ENCODE peak calls at places on chromosome 1, in nine cellular contexts. K, O, Z, W, M, I, E, T and J are unnamed samples.

GRCh38 chr1:171965802-171966201 is 124.5 kb downstream of the DNM3 start:
- DNase-seq in Z (no peak), K (no peak), O (no peak), E (no peak), I (no peak), M (no peak), W (peak; percentile 33), T (no peak), J (no peak)

GRCh38 chr1:232951605-232952004 is 1.2 kb downstream of the NTPCR start:
- DNase-seq in O (no peak), K (no peak), I (no peak), Z (no peak), E (no peak), T (no peak), M (no peak), W (no peak), J (no peak)

GRCh38 chr1:222618001-222618879 is at the start of gene MIA3:
- DNase-seq in T (peak; percentile 93), Z (peak; percentile 87), K (peak; percentile 32), I (peak; percentile 67), W (peak; percentile 27), M (peak; percentile 76), O (peak; percentile 90), E (peak; percentile 67), J (no peak)

GRCh38 chr1:75614455-75615379 is 3.8 kb upstream of the SLC44A5 start:
- DNase-seq in O (no peak), M (peak; percentile 79), E (no peak), K (no peak), W (peak; percentile 58), Z (no peak), I (no peak), T (peak; percentile 83), J (peak; percentile 80)

GRCh38 chr1:37515185-37516034 is 844 bp upstream of the MEAF6 start:
- DNase-seq in I (peak; percentile 20), O (no peak), E (no peak), K (no peak), T (no peak), W (no peak), Z (no peak), M (no peak), J (no peak)

GRCh38 chr1:179775009-179775408 is 31.9 kb downstream of the FAM163A start:
- DNase-seq in M (no peak), W (no peak), Z (no peak), I (no peak), T (no peak), K (no peak), E (no peak), O (no peak), J (no peak)

GRCh38 chr1:86849756-86850155 is 64.2 kb downstream of the SELENOF start:
- DNase-seq in W (no peak), Z (no peak), M (no peak), O (no peak), I (no peak), T (no peak), K (no peak), E (no peak), J (no peak)

GRCh38 chr1:85296980-85297379 is 20.5 kb upstream of the BCL10 start:
- DNase-seq in K (no peak), W (peak; percentile 78), I (no peak), O (no peak), E (no peak), M (no peak), T (no peak), Z (no peak), J (no peak)

GRCh38 chr1:14605945-14606344 is 7.5 kb downstream of the KAZN start:
- DNase-seq in K (no peak), T (no peak), W (no peak), O (no peak), E (no peak), M (no peak), Z (no peak), I (no peak), J (no peak)

GRCh38 chr1:14611792-14612191 is 13.3 kb downstream of the KAZN start:
- DNase-seq in T (no peak), M (no peak), K (no peak), Z (no peak), O (no peak), I (no peak), W (no peak), E (no peak), J (no peak)

GRCh38 chr1:14606632-14607031 is 8.1 kb downstream of the KAZN start:
- DNase-seq in W (no peak), I (no peak), T (no peak), Z (no peak), M (no peak), E (no peak), K (no peak), O (no peak), J (no peak)

GRCh38 chr1:14607295-14607694 is 8.8 kb downstream of the KAZN start:
- DNase-seq in K (no peak), W (no peak), T (no peak), O (no peak), M (no peak), Z (no peak), E (no peak), I (no peak), J (no peak)

DNA sequence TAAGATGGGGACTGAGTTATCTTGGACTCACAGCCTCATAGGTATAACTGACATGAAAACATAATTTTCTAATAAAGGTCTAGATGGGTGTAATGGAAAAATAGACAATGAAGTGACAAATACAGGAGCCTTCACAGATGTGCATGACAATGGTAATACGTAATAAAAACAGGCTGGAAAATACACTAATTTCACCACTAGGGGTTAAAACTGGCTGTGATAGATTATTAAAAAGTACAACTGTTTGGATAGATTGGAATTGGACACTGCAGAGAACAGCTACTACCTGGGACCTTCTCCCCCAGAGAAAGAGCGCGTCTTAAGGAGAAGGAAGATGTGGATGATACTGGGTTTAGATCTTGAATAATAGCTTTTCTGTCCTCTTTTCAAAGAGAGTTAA is 9.8 kb downstream of the KAZN start:
- DNase-seq in Z (no peak), K (no peak), I (no peak), T (no peak), W (no peak), M (no peak), E (no peak), O (no peak), J (no peak)
- TF ChIP-seq CTCF in Z (no peak), K (no peak), I (no peak), T (no peak), W (no peak), M (peak; percentile 4), E (no peak), O (no peak), J (peak; percentile 28)

DNA sequence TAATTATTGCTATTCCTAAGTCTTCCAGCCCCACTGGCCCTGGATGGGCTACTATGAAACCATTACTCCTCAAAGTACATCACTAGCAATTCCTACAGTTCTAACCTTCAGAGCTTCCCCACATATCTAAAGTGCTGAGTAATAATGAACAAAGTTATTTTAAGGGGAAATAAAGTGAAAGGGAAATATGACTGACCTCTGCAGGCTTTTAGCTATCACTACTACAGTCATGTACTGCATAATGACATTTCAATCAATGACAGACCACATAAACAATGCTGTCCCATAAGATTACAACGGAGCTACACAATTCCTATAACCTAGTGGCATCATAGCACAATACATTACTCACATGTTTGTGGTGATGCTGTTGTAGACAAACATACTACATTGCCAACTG is 32.5 kb upstream of the ASPM start:
- DNase-seq in K (no peak), W (peak; percentile 70), Z (no peak), O (no peak), I (no peak), E (no peak), M (peak; percentile 19), T (no peak), J (no peak)
- TF ChIP-seq CTCF in K (no peak), W (peak; percentile 18), Z (no peak), O (no peak), I (no peak), E (no peak), M (peak; percentile 11), T (peak; percentile 17), J (peak; percentile 64)

GRCh38 chr1:41880951-41881885 is 37.5 kb downstream of the HIVEP3 start:
- DNase-seq in W (no peak), I (no peak), O (no peak), Z (no peak), K (no peak), E (no peak), M (no peak), T (no peak), J (no peak)

GRCh38 chr1:41880261-41880660 is 38.5 kb downstream of the HIVEP3 start:
- DNase-seq in W (peak; percentile 28), T (no peak), Z (no peak), K (no peak), E (no peak), O (no peak), I (no peak), M (no peak), J (no peak)

GRCh38 chr1:41878911-41879310 is 39.8 kb downstream of the HIVEP3 start:
- DNase-seq in T (no peak), O (no peak), K (no peak), Z (no peak), W (no peak), I (no peak), E (no peak), M (no peak), J (no peak)

GRCh38 chr1:41876533-41877445 is 41.9 kb downstream of the HIVEP3 start:
- DNase-seq in T (no peak), E (no peak), W (peak; percentile 72), O (no peak), M (peak; percentile 30), I (no peak), K (no peak), Z (no peak), J (no peak)

DNA sequence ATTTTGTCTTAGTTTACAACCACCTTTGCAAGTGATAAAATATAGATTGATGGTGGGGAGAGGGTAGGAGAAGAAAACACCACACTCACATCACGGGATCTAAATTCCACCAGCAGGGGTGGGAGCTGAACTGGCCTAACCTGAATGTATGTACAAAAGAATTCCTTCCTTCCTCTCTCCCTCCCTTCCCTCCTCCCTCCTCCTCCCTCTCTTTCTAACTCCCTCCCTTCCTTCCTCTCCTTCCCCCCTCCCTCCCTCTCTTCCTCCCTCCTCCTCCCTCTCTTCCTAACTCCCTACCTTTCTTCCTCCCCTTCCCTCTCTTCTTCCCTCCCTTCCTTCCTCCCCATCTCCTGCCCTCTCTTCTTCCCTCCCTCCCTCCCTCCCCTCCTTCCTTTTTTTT is 40.2 kb downstream of the HIVEP3 start:
- DNase-seq in O (no peak), W (no peak), T (no peak), E (no peak), M (no peak), I (no peak), Z (no peak), K (no peak), J (no peak)
- TF ChIP-seq CTCF in O (no peak), W (no peak), T (no peak), E (no peak), M (no peak), I (no peak), Z (no peak), K (no peak), J (no peak)

DNA sequence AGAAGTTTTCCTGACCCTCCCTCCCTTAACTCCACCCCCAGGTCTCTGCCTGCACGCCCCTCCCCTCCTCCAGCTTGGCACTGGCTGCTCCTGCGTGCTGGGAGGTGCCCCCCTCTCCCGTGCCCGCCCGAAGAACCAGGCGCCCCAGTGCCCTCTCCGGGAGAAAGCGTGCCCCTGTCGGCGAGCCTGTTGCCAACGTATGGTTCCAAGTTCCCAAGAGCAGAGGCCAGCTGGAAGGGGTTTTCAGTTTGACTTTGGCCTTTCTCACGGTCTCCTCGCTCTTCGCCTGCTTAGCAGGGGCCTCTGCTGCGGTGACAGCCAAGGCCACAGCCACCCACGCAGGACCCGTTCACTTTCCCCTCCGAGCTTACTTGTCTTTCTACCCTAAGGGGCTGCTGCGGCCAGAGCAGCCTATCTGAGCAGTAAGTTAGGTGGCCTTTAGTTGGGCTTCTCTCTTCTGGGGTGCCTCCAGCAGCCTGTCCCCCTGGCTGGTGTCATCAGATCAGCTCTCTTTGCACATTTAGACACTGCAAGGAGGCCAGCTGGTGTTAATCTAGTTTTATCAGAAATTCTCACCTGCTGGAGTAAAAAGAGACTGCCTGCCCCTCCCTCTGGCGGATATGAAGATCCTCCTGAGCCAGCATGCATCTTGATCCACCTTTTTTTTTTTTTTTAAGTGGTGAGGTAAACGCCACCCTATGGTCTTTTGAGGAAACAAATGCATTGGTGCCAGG is 1.5 kb downstream of the STUM start:
- DNase-seq in W (no peak), O (no peak), M (peak; percentile 52), I (peak; percentile 89), T (no peak), K (peak; percentile 40), E (peak; percentile 66), Z (peak; percentile 82), J (no peak)
- TF ChIP-seq CTCF in W (no peak), O (no peak), M (peak; percentile 18), I (no peak), T (peak; percentile 11), K (no peak), E (peak; percentile 2), Z (peak; percentile 4), J (no peak)